ENCODE peak calls at places on chromosomes 6 and 20, in ten cellular contexts. Y is CD8-positive, alpha-beta T cell; L is RWPE1; O is thoracic aorta; A is fibroblast of lung; B is pancreas; J is caudate nucleus; F is breast epithelium; D is HCT116; Z is left lung. W is an unnamed sample.
A peak's percentile ranks its signal among the peaks of the same experiment; 100 is the strongest.

GRCh38 chr6:20377623-20378265 is 23.9 kb upstream of the E2F3 start:
- DNase-seq in F (no peak), O (no peak), L (no peak), B (no peak), A (peak; percentile 87), J (no peak), D (no peak), Y (no peak), Z (no peak), W (no peak)

GRCh38 chr20:1130849-1131248 is 12.4 kb downstream of the PSMF1 start:
- DNase-seq in F (no peak), Z (peak; percentile 93), Y (no peak), L (no peak), A (no peak), B (no peak), J (peak; percentile 18), D (no peak), O (no peak), W (peak; percentile 86)

GRCh38 chr6:165876568-165876967 is 213.5 kb upstream of the PDE10A start:
- DNase-seq in F (no peak), D (no peak), A (peak; percentile 17), J (no peak), O (no peak), L (no peak), Z (no peak), B (no peak), Y (no peak), W (peak; percentile 80)

GRCh38 chr6:32849126-32849525 is 4.4 kb downstream of the TAP1 start:
- DNase-seq in J (no peak), O (no peak), L (no peak), D (no peak), Y (no peak), F (no peak), B (no peak), A (no peak), Z (no peak), W (no peak)

GRCh38 chr6:727796-728195 is 34.9 kb upstream of the EXOC2 start:
- DNase-seq in L (no peak), D (no peak), Y (no peak), B (no peak), A (no peak), O (no peak), F (no peak), Z (no peak), J (no peak), W (no peak)

GRCh38 chr6:169964440-169965212 is 213.2 kb downstream of the ERMARD start:
- DNase-seq in A (no peak), L (no peak), D (no peak), J (no peak), Z (no peak), O (no peak), B (peak; percentile 8), F (no peak), Y (no peak), W (no peak)

GRCh38 chr20:51345601-51346101 is 196.9 kb downstream of the NFATC2 start:
- DNase-seq in O (no peak), L (peak; percentile 98), A (peak; percentile 55), F (no peak), B (no peak), D (no peak), Z (no peak), J (no peak), Y (no peak), W (no peak)

GRCh38 chr20:22686097-22686496 is 101.7 kb upstream of the FOXA2 start:
- DNase-seq in D (peak; percentile 46), L (peak; percentile 64), Z (no peak), B (no peak), A (peak; percentile 35), O (no peak), Y (no peak), J (peak; percentile 35), F (no peak), W (peak; percentile 74)

GRCh38 chr20:9531581-9531980 is 17.2 kb downstream of the LAMP5 start:
- DNase-seq in F (no peak), Y (no peak), D (no peak), L (no peak), J (no peak), B (no peak), O (no peak), Z (no peak), A (no peak), W (no peak)

GRCh38 chr6:45643136-45643535 is 265.4 kb upstream of the SUPT3H start:
- DNase-seq in L (no peak), O (no peak), Z (no peak), F (no peak), J (no peak), A (peak; percentile 39), Y (no peak), D (no peak), B (no peak), W (no peak)

GRCh38 chr6:37324131-37325033 is 29.4 kb upstream of the RNF8 start:
- DNase-seq in Y (no peak), L (peak; percentile 30), D (peak; percentile 28), B (no peak), Z (no peak), A (peak; percentile 50), O (no peak), J (no peak), F (no peak), W (no peak)

GRCh38 chr6:144561455-144562043 is 276.4 kb downstream of the UTRN start:
- DNase-seq in A (no peak), D (no peak), B (no peak), J (no peak), F (no peak), Y (no peak), Z (no peak), O (no peak), L (no peak), W (no peak)

GRCh38 chr6:144555078-144555477 is 269.9 kb downstream of the UTRN start:
- DNase-seq in O (no peak), Y (no peak), L (no peak), F (no peak), B (no peak), D (no peak), A (no peak), Z (no peak), J (no peak), W (no peak)

GRCh38 chr6:144564202-144564601 is 279.1 kb downstream of the UTRN start:
- DNase-seq in A (no peak), J (no peak), Y (no peak), L (no peak), D (no peak), O (no peak), B (no peak), Z (no peak), F (no peak), W (no peak)

DNA sequence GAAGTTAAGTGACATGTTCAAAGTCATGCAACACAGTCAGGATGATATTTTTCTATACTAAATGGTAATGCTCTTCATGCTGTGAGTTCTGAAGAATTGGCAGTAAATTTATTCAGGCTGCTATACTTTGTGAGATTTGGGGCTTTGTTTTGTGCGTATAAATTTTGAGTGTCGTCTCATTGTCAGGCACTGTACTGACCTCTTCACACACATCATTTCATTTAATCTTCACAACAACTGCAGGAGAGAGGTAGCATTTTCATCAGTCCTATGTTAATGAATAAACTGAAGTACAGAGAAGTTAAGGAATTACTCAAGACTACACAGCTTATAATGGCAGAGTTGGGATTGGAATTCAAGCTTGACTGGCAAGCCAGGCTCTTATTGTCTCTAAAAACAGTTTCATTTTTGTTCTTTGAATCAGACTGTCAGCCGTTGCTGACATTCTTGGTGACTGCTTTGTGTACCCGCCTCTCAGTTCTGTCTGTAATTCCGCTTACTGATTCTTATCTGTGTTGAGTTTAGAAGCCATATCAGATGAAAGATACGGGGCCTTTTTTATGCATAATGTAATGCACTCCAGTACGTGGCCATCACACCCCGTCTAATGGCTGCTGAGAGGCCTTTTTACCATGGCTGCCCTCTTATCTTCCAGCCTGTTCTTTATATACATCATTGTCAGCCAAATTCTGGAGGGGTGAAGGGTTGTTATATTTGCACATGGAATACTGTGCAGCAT is 274.9 kb downstream of the UTRN start:
- DNase-seq in A (peak; percentile 72), J (no peak), Y (no peak), D (no peak), L (no peak), F (no peak), B (no peak), Z (no peak), O (no peak), W (no peak)
- H3K27ac ChIP-seq in A (no peak overlapping the region), J (no peak overlapping the region), Y (peak overlapping the region; percentile 4), D (no peak overlapping the region), L (no peak overlapping the region), F (no peak overlapping the region), B (no peak overlapping the region), Z (no peak overlapping the region), O (no peak overlapping the region), W (peak overlapping the region; percentile 64)

DNA sequence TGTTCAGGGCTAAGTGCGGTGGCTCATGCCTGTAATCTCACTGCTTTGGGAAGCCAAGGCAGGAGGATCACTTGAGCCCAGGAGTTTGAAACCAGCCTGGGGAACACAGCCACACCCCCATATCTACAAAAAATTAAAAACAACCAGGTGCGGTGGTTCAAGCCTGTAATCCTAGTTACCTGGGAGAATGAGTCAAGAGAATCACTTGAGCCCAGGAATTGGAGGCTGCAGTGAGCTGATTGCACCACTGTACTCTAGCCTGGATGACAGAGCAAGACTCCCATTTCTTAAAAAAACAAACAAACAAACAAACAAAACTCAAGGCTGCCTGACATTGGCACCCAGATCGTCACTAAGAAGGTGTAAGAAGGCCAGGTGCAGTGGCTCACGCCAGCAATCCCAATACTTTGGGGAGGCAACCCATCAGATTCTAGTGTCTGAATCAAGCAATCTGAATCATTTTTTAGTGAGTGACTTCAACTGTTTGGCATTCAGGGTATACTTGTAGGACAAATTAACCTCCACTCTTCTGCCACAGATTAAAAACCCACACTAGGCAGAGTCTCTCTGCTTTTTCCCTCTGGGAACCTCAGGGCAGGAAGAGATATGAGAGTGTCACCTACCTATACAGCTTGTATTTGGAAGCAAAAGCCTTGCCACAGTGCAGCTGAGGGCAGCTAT is 6.1 kb downstream of the PLAGL2 start:
- DNase-seq in L (no peak), Z (no peak), O (no peak), A (peak; percentile 51), D (no peak), J (no peak), Y (no peak), B (no peak), F (no peak), W (no peak)
- H3K27ac ChIP-seq in L (peak overlapping the region; percentile 14), Z (peak overlapping the region; percentile 49), O (no peak overlapping the region), A (no peak overlapping the region), D (no peak overlapping the region), J (no peak overlapping the region), Y (no peak overlapping the region), B (no peak overlapping the region), F (peak overlapping the region; percentile 99), W (peak overlapping the region; percentile 68)

GRCh38 chr6:150005761-150006651 is 19.3 kb downstream of the RAET1L start:
- DNase-seq in L (no peak), Y (peak; percentile 49), B (no peak), O (no peak), D (no peak), A (no peak), J (no peak), Z (no peak), F (no peak), W (no peak)
- H3K27ac ChIP-seq in L (no peak overlapping the region), Y (no peak overlapping the region), B (no peak overlapping the region), O (no peak overlapping the region), D (no peak overlapping the region), A (no peak overlapping the region), J (no peak overlapping the region), Z (no peak overlapping the region), F (no peak overlapping the region), W (no peak overlapping the region)

DNA sequence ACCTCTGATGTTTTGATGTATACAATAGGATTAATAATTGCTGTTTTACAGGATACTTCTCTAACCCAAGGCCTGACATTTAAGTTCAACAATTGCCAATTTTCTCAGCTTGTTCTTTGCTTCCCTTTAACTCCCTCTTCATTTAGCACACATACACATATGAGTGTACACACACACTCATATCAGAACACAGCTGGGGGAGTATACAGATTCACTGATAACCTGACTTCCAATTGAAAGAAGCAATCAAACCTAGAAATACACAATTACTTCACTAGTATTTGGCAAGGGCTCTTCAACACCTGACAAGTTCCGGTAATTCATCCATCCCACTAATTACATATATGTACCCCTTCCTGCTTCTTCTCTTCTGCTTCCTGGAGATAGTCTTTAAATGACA is 11.1 kb downstream of the UST start:
- DNase-seq in Z (no peak), L (no peak), O (no peak), B (no peak), J (no peak), A (no peak), Y (no peak), D (no peak), F (no peak), W (no peak)
- H3K27ac ChIP-seq in Z (no peak overlapping the region), L (no peak overlapping the region), O (no peak overlapping the region), B (no peak overlapping the region), J (no peak overlapping the region), A (no peak overlapping the region), Y (no peak overlapping the region), D (no peak overlapping the region), F (no peak overlapping the region), W (no peak overlapping the region)